ENCODE peak calls at places on chromosomes 3 and 15, in nine cellular contexts. V, A, S, P, C, Y, F, J and B are unnamed samples.

GRCh38 chr3:151159806-151160205 is 43.2 kb downstream of the GPR171 start:
- DNase-seq in V (no peak), A (no peak), S (no peak), P (no peak), C (no peak), Y (no peak), F (no peak), J (no peak), B (no peak)

GRCh38 chr15:98953950-98954349 is 53.6 kb downstream of the PGPEP1L start:
- DNase-seq in V (no peak), A (no peak), S (no peak), P (no peak), C (no peak), Y (no peak), F (no peak), J (no peak), B (peak; percentile 61)

GRCh38 chr3:52742418-52743041 is 28.2 kb downstream of the NEK4 start:
- DNase-seq in V (no peak), A (peak; percentile 33), S (peak; percentile 44), P (no peak), C (peak; percentile 58), Y (no peak), F (peak; percentile 33), J (no peak), B (no peak)

GRCh38 chr15:61033319-61033718 is 195.8 kb downstream of the RORA start:
- DNase-seq in V (no peak), A (no peak), S (no peak), P (no peak), C (peak; percentile 15), Y (no peak), F (no peak), J (no peak), B (no peak)

GRCh38 chr3:78351338-78351737 is 1311.4 kb downstream of the ROBO2 start:
- DNase-seq in V (no peak), A (no peak), S (no peak), P (no peak), C (no peak), Y (no peak), F (no peak), J (no peak), B (no peak)

GRCh38 chr3:56761887-56762605 is 39.7 kb downstream of the ARHGEF3 start:
- DNase-seq in V (no peak), A (no peak), S (no peak), P (no peak), C (peak; percentile 45), Y (no peak), F (no peak), J (no peak), B (no peak)

GRCh38 chr15:92883643-92884458 is 16.3 kb upstream of the CHD2 start:
- DNase-seq in V (no peak), A (no peak), S (no peak), P (no peak), C (peak; percentile 60), Y (no peak), F (no peak), J (no peak), B (no peak)

GRCh38 chr3:135907422-135908165 is 57.9 kb upstream of the PPP2R3A start:
- DNase-seq in V (no peak), A (no peak), S (no peak), P (no peak), C (no peak), Y (no peak), F (no peak), J (no peak), B (no peak)

GRCh38 chr15:69958494-69959134 is 139.1 kb downstream of the TLE3 start:
- DNase-seq in V (no peak), A (peak; percentile 21), S (no peak), P (no peak), C (no peak), Y (no peak), F (no peak), J (no peak), B (no peak)

GRCh38 chr3:131960324-131960723 is 74.5 kb downstream of the CPNE4 start:
- DNase-seq in V (no peak), A (no peak), S (no peak), P (no peak), C (no peak), Y (no peak), F (no peak), J (no peak), B (no peak)

GRCh38 chr3:188270423-188270972 is 116.5 kb downstream of the LPP start:
- DNase-seq in V (no peak), A (no peak), S (peak; percentile 89), P (no peak), C (peak; percentile 84), Y (no peak), F (no peak), J (no peak), B (no peak)

GRCh38 chr3:188274249-188274915 is 120.4 kb downstream of the LPP start:
- DNase-seq in V (no peak), A (no peak), S (no peak), P (no peak), C (no peak), Y (no peak), F (no peak), J (no peak), B (no peak)

GRCh38 chr3:188271226-188271894 is 117.4 kb downstream of the LPP start:
- DNase-seq in V (no peak), A (no peak), S (no peak), P (no peak), C (peak; percentile 30), Y (no peak), F (no peak), J (no peak), B (no peak)

GRCh38 chr3:188276366-188276765 is 122.4 kb downstream of the LPP start:
- DNase-seq in V (no peak), A (no peak), S (no peak), P (no peak), C (no peak), Y (no peak), F (no peak), J (no peak), B (no peak)

GRCh38 chr3:188272481-188273372 is 118.8 kb downstream of the LPP start:
- DNase-seq in V (no peak), A (no peak), S (peak; percentile 34), P (no peak), C (peak; percentile 48), Y (no peak), F (no peak), J (no peak), B (no peak)
- H3K4me3 ChIP-seq in V (no peak overlapping the region), A (no peak overlapping the region), S (no peak overlapping the region), P (no peak overlapping the region), C (no peak overlapping the region), Y (no peak overlapping the region), F (no peak overlapping the region), J (no peak overlapping the region), B (no peak overlapping the region)

GRCh38 chr3:81315051-81315450 is 446.4 kb downstream of the GBE1 start:
- DNase-seq in V (no peak), A (no peak), S (no peak), P (no peak), C (no peak), Y (no peak), F (no peak), J (no peak), B (no peak)
- TF ChIP-seq POLR2AphosphoS5 in V (no peak), A (no peak), S (no peak), P (no peak), C (no peak), Y (no peak), F (no peak), J (no peak), B (no peak)

GRCh38 chr15:75451202-75451673 is 252 bp downstream of the SIN3A start:
- DNase-seq in V (no peak), A (no peak), S (no peak), P (no peak), C (no peak), Y (no peak), F (no peak), J (no peak), B (peak; percentile 96)

GRCh38 chr15:75450307-75451201 is 936 bp downstream of the SIN3A start:
- DNase-seq in V (peak; percentile 99), A (peak; percentile 92), S (peak; percentile 93), P (peak; percentile 98), C (peak; percentile 96), Y (peak; percentile 97), F (peak; percentile 98), J (peak; percentile 94), B (peak; percentile 100)

GRCh38 chr15:75452364-75452967 is 976 bp upstream of the SIN3A start:
- DNase-seq in V (peak; percentile 95), A (peak; percentile 62), S (peak; percentile 64), P (peak; percentile 92), C (peak; percentile 76), Y (peak; percentile 90), F (peak; percentile 91), J (no peak), B (peak; percentile 94)

GRCh38 chr15:75452968-75453702 is 1.6 kb upstream of the SIN3A start:
- DNase-seq in V (peak; percentile 87), A (peak; percentile 21), S (peak; percentile 42), P (peak; percentile 54), C (peak; percentile 49), Y (peak; percentile 38), F (peak; percentile 73), J (no peak), B (peak; percentile 90)

DNA sequence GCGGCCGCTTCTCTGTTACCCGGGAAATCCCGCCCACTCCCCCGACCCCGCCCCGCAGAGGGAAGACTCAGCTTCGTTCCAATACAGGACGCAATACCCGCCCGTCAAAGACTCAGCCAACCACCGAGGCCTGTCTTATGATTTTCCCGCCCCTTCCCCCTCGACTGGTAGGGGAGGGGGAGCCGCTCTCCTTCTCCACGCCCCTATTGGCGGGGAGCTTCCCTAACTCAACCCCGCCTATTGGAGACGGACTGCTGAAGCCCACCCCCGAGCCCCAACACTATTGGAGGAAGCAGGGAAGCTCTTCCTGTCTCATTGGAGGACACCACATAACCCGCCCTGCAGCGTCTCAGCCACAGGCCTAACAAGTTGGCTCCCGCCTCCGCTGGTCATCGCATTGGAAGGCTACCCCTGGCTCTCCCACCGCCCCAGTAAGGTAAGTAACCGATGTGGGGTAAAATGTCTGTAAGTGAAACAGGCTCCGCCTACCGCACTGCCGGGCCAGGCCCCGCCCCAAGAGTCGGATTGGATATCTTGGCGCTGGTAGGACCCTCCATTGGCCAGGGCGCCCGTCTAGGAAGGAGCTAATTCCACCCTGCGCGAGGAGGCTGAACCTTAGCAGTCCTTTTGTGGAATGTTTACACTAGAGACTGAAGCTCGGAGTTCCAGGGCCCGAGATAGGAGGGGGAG is at the start of gene SIN3A:
- DNase-seq in V (peak; percentile 100), A (peak; percentile 100), S (peak; percentile 100), P (peak; percentile 99), C (peak; percentile 100), Y (peak; percentile 99), F (peak; percentile 99), J (peak; percentile 100), B (peak; percentile 99)
- TF ChIP-seq POLR2A in V (no peak), A (no peak), S (peak; percentile 58), P (no peak), C (no peak), Y (no peak), F (no peak), J (no peak), B (no peak)

GRCh38 chr3:69658514-69658913 is 80.8 kb upstream of the MITF start:
- DNase-seq in V (no peak), A (no peak), S (no peak), P (no peak), C (no peak), Y (no peak), F (no peak), J (no peak), B (no peak)

GRCh38 chr3:69660631-69661030 is 78.6 kb upstream of the MITF start:
- DNase-seq in V (no peak), A (no peak), S (no peak), P (no peak), C (no peak), Y (no peak), F (no peak), J (no peak), B (no peak)

GRCh38 chr3:69665026-69665739 is 74.1 kb upstream of the MITF start:
- DNase-seq in V (no peak), A (no peak), S (no peak), P (no peak), C (peak; percentile 86), Y (peak; percentile 31), F (peak; percentile 12), J (no peak), B (no peak)

GRCh38 chr3:69659180-69659915 is 79.9 kb upstream of the MITF start:
- DNase-seq in V (no peak), A (no peak), S (no peak), P (no peak), C (no peak), Y (no peak), F (no peak), J (no peak), B (no peak)
- H3K4me3 ChIP-seq in V (no peak overlapping the region), A (no peak overlapping the region), S (no peak overlapping the region), P (no peak overlapping the region), C (no peak overlapping the region), Y (no peak overlapping the region), F (no peak overlapping the region), J (no peak overlapping the region), B (no peak overlapping the region)